ENCODE peak calls at places on chromosomes 2 and 18, in seven cellular contexts. One of them, this sample, is unnamed.

GRCh38 chr2:106982350-106982749 is 96.4 kb upstream of the ST6GAL2 start:
- DNase-seq in tibial nerve: no peak
- DNase-seq in GM23248: peak
- DNase-seq in sigmoid colon: no peak
- DNase-seq in GM12878: no peak
- DNase-seq in DND-41: no peak
- DNase-seq in mesendoderm: no peak
- DNase-seq in this sample: no peak

GRCh38 chr2:191539068-191539467 is 138.9 kb upstream of the NABP1 start:
- DNase-seq in tibial nerve: no peak
- DNase-seq in GM23248: peak
- DNase-seq in sigmoid colon: no peak
- DNase-seq in GM12878: no peak
- DNase-seq in DND-41: peak
- DNase-seq in mesendoderm: peak
- DNase-seq in this sample: peak

GRCh38 chr2:30686000-30686399 is 121.2 kb downstream of the CAPN13 start:
- DNase-seq in tibial nerve: no peak
- DNase-seq in GM23248: no peak
- DNase-seq in sigmoid colon: peak
- DNase-seq in GM12878: no peak
- DNase-seq in DND-41: no peak
- DNase-seq in mesendoderm: peak
- DNase-seq in this sample: no peak

GRCh38 chr2:175853110-175853509 is 149.0 kb downstream of the LNPK start:
- DNase-seq in tibial nerve: no peak
- DNase-seq in GM23248: no peak
- DNase-seq in sigmoid colon: no peak
- DNase-seq in GM12878: no peak
- DNase-seq in DND-41: no peak
- DNase-seq in mesendoderm: peak
- DNase-seq in this sample: no peak

GRCh38 chr18:4605222-4605621 is 150.1 kb upstream of the DLGAP1 start:
- DNase-seq in tibial nerve: no peak
- DNase-seq in GM23248: no peak
- DNase-seq in sigmoid colon: no peak
- DNase-seq in GM12878: no peak
- DNase-seq in DND-41: no peak
- DNase-seq in mesendoderm: no peak
- DNase-seq in this sample: no peak

GRCh38 chr2:190467575-190468083 is 59.5 kb downstream of the MFSD6 start:
- DNase-seq in tibial nerve: no peak
- DNase-seq in GM23248: peak
- DNase-seq in sigmoid colon: no peak
- DNase-seq in GM12878: no peak
- DNase-seq in DND-41: no peak
- DNase-seq in mesendoderm: no peak
- DNase-seq in this sample: no peak

GRCh38 chr2:63488118-63488713 is 100.1 kb downstream of the WDPCP start:
- DNase-seq in tibial nerve: no peak
- DNase-seq in GM23248: peak
- DNase-seq in sigmoid colon: no peak
- DNase-seq in GM12878: no peak
- DNase-seq in DND-41: peak
- DNase-seq in mesendoderm: peak
- DNase-seq in this sample: peak

GRCh38 chr2:3639653-3640052 is 18.3 kb upstream of the ALLC start:
- DNase-seq in tibial nerve: no peak
- DNase-seq in GM23248: no peak
- DNase-seq in sigmoid colon: peak
- DNase-seq in GM12878: no peak
- DNase-seq in DND-41: no peak
- DNase-seq in mesendoderm: no peak
- DNase-seq in this sample: no peak

GRCh38 chr2:67446504-67446911 is 49.4 kb downstream of the ETAA1 start:
- DNase-seq in tibial nerve: no peak
- DNase-seq in GM23248: no peak
- DNase-seq in sigmoid colon: no peak
- DNase-seq in GM12878: no peak
- DNase-seq in DND-41: no peak
- DNase-seq in mesendoderm: no peak
- DNase-seq in this sample: no peak

GRCh38 chr18:76441002-76441667 is 53.9 kb downstream of the ZNF516 start:
- DNase-seq in tibial nerve: no peak
- DNase-seq in GM23248: no peak
- DNase-seq in sigmoid colon: peak
- DNase-seq in GM12878: no peak
- DNase-seq in DND-41: no peak
- DNase-seq in mesendoderm: no peak
- DNase-seq in this sample: no peak

GRCh38 chr2:174704647-174705046 is 59.6 kb downstream of the CHRNA1 start:
- DNase-seq in tibial nerve: no peak
- DNase-seq in GM23248: no peak
- DNase-seq in sigmoid colon: no peak
- DNase-seq in GM12878: no peak
- DNase-seq in DND-41: no peak
- DNase-seq in mesendoderm: no peak
- DNase-seq in this sample: no peak

GRCh38 chr2:20401495-20401855 is 45.4 kb upstream of the RHOB start:
- DNase-seq in tibial nerve: no peak
- DNase-seq in GM23248: no peak
- DNase-seq in sigmoid colon: peak
- DNase-seq in GM12878: no peak
- DNase-seq in DND-41: no peak
- DNase-seq in mesendoderm: no peak
- DNase-seq in this sample: no peak

GRCh38 chr2:239816571-239816970 is 208.6 kb downstream of the NDUFA10 start:
- DNase-seq in tibial nerve: no peak
- DNase-seq in GM23248: no peak
- DNase-seq in sigmoid colon: no peak
- DNase-seq in GM12878: no peak
- DNase-seq in DND-41: no peak
- DNase-seq in mesendoderm: peak
- DNase-seq in this sample: no peak

GRCh38 chr18:44507729-44508325 is 172.9 kb upstream of the SETBP1 start:
- DNase-seq in tibial nerve: no peak
- DNase-seq in GM23248: no peak
- DNase-seq in sigmoid colon: no peak
- DNase-seq in GM12878: peak
- DNase-seq in DND-41: peak
- DNase-seq in mesendoderm: no peak
- DNase-seq in this sample: peak

GRCh38 chr18:22432672-22433137 is 15.0 kb upstream of the CTAGE1 start:
- DNase-seq in tibial nerve: peak
- DNase-seq in GM23248: peak
- DNase-seq in sigmoid colon: peak
- DNase-seq in GM12878: no peak
- DNase-seq in DND-41: no peak
- DNase-seq in mesendoderm: peak
- DNase-seq in this sample: no peak

GRCh38 chr2:83394134-83394965 is 1064.7 kb downstream of the SUCLG1 start:
- DNase-seq in tibial nerve: no peak
- DNase-seq in GM23248: no peak
- DNase-seq in sigmoid colon: no peak
- DNase-seq in GM12878: no peak
- DNase-seq in DND-41: no peak
- DNase-seq in mesendoderm: no peak
- DNase-seq in this sample: no peak

GRCh38 chr2:71380665-71381064 is 49.1 kb downstream of the ZNF638 start:
- DNase-seq in tibial nerve: no peak
- DNase-seq in GM23248: no peak
- DNase-seq in sigmoid colon: no peak
- DNase-seq in GM12878: no peak
- DNase-seq in DND-41: no peak
- DNase-seq in mesendoderm: no peak
- DNase-seq in this sample: no peak

GRCh38 chr2:60152226-60152833 is 401.1 kb downstream of the BCL11A start:
- DNase-seq in tibial nerve: no peak
- DNase-seq in GM23248: peak
- DNase-seq in sigmoid colon: no peak
- DNase-seq in GM12878: no peak
- DNase-seq in DND-41: no peak
- DNase-seq in mesendoderm: peak
- DNase-seq in this sample: peak

GRCh38 chr2:20451761-20452499 is 5.1 kb downstream of the RHOB start:
- DNase-seq in tibial nerve: no peak
- DNase-seq in GM23248: no peak
- DNase-seq in sigmoid colon: peak
- DNase-seq in GM12878: no peak
- DNase-seq in DND-41: no peak
- DNase-seq in mesendoderm: peak
- DNase-seq in this sample: no peak

GRCh38 chr2:2286592-2286991 is 44.5 kb downstream of the MYT1L start:
- DNase-seq in tibial nerve: no peak
- DNase-seq in GM23248: no peak
- DNase-seq in sigmoid colon: no peak
- DNase-seq in GM12878: no peak
- DNase-seq in DND-41: no peak
- DNase-seq in mesendoderm: no peak
- DNase-seq in this sample: no peak

GRCh38 chr2:27638023-27638637 is 9.3 kb downstream of the GPN1 start:
- DNase-seq in tibial nerve: no peak
- DNase-seq in GM23248: peak
- DNase-seq in sigmoid colon: no peak
- DNase-seq in GM12878: no peak
- DNase-seq in DND-41: no peak
- DNase-seq in mesendoderm: no peak
- DNase-seq in this sample: no peak

DNA sequence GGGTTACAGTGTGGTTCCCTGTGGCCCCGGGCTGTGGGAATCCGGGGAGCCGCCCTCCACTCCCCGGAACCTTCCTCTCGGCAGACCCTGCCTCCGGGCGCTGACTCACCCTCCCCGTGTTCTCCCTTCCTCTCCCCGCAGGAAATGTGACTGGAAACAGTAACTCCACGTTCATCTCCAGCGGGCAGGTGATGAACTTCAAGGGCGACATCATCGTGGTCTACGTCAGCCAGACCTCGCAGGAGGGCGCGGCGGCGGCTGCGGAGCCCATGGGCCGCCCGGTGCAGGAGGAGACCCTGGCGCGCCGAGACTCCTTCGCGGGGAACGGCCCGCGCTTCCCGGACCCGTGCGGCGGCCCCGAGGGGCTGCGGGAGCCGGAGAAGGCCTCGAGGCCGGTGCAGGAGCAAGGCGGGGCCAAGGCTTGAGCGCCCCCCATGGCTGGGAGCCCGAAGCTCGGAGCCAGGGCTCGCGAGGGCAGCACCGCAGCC is 59.5 kb downstream of the TNFRSF11A start:
- DNase-seq in tibial nerve: no peak
- DNase-seq in GM23248: no peak
- DNase-seq in sigmoid colon: no peak
- DNase-seq in GM12878: no peak
- DNase-seq in DND-41: no peak
- DNase-seq in mesendoderm: peak
- DNase-seq in this sample: no peak
- H3K4me3 ChIP-seq in tibial nerve: no peak
- H3K4me3 ChIP-seq in GM23248: no peak
- H3K4me3 ChIP-seq in sigmoid colon: peak
- H3K4me3 ChIP-seq in GM12878: no peak
- H3K4me3 ChIP-seq in DND-41: no peak
- H3K4me3 ChIP-seq in mesendoderm: no peak
- H3K4me3 ChIP-seq in this sample: no peak

DNA sequence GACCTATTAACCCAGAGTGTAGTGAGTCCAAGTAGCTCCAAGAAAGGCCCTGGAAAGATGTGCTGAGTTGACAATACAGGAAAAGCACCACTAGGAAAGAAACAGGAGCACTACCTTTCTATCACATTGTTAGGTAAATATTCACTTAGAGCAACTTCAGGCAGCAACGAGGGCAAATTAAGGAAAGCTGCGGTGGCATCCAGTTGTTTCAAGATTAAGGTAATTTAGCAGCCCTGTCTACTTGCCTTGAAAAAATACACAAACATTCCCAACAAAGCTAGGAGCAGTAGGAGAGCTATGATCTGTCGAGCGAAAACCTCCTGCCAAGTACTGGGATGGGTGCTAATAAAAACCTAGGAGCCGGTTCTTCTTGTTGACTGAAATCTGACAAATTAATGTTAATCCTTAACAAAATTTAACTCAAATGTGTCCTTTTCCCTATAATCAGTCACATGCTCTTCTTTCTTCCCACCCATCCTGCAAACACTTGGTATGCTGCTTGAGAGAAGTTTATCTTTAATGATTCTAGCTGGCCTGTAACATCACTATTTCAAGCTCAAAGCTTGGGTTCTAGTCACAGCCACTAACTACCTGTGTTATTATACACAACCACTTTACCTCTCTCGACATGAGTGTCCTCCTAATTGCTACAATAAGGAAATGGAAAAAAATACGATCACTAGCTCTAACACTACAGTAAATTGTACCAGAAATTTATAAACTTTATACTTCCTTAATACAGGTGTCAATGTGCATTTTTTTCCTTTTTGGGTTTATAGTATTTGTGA is 2.0 kb downstream of the ACAA2 start:
- DNase-seq in tibial nerve: no peak
- DNase-seq in GM23248: peak
- DNase-seq in sigmoid colon: no peak
- DNase-seq in GM12878: no peak
- DNase-seq in DND-41: no peak
- DNase-seq in mesendoderm: peak
- DNase-seq in this sample: no peak
- H3K4me3 ChIP-seq in tibial nerve: no peak
- H3K4me3 ChIP-seq in GM23248: peak
- H3K4me3 ChIP-seq in sigmoid colon: no peak
- H3K4me3 ChIP-seq in GM12878: no peak
- H3K4me3 ChIP-seq in DND-41: no peak
- H3K4me3 ChIP-seq in mesendoderm: no peak
- H3K4me3 ChIP-seq in this sample: no peak

GRCh38 chr18:48543228-48543627 is 4.4 kb downstream of the CTIF start:
- DNase-seq in tibial nerve: no peak
- DNase-seq in GM23248: no peak
- DNase-seq in sigmoid colon: no peak
- DNase-seq in GM12878: no peak
- DNase-seq in DND-41: peak
- DNase-seq in mesendoderm: peak
- DNase-seq in this sample: no peak
- H3K4me3 ChIP-seq in tibial nerve: no peak
- H3K4me3 ChIP-seq in GM23248: no peak
- H3K4me3 ChIP-seq in sigmoid colon: no peak
- H3K4me3 ChIP-seq in GM12878: no peak
- H3K4me3 ChIP-seq in DND-41: no peak
- H3K4me3 ChIP-seq in mesendoderm: no peak
- H3K4me3 ChIP-seq in this sample: no peak

DNA sequence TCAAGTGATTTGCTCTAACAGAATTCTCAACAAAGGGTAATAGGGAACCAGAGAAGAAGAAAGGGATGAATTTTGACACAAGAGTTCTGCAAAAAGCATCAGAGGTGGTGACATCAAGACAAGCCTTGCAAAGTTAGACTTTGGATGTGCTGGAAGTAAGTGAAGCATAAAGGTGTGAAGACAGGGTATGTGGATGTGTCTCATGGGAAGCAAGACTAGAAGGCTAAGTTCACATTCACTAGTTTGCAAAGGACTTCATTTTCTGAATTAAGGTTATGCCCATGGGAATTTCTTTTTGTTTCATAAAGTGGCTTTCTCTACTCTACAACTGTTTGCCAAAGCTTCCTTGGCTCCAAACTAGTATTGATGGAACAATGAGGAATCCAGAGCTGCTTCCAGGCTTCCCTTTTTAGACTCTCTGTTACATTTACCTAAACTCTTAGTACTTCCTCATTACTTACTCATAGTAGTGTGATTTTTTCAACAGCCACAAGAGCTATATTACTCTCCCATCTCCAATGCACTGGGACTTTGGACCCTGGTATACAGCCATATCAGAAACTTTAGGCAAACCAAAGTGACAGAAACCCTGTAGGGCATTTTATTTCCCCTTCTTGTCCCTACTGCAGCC is 21.1 kb upstream of the IHH start:
- DNase-seq in tibial nerve: no peak
- DNase-seq in GM23248: no peak
- DNase-seq in sigmoid colon: no peak
- DNase-seq in GM12878: no peak
- DNase-seq in DND-41: no peak
- DNase-seq in mesendoderm: no peak
- DNase-seq in this sample: no peak
- H3K4me3 ChIP-seq in tibial nerve: no peak
- H3K4me3 ChIP-seq in GM23248: no peak
- H3K4me3 ChIP-seq in sigmoid colon: no peak
- H3K4me3 ChIP-seq in GM12878: no peak
- H3K4me3 ChIP-seq in DND-41: no peak
- H3K4me3 ChIP-seq in mesendoderm: no peak
- H3K4me3 ChIP-seq in this sample: no peak